ENCODE peak calls at places on chromosome 12, in six cellular contexts. T is fibroblast of lung, A is AG10803, E is NB4, M is pancreas, R is neural crest cell. Z is an unnamed sample.

GRCh38 chr12:71476513-71476912 is 36.9 kb downstream of the LGR5 start:
- DNase-seq in T (peak), A (peak), E (no peak), M (no peak), R (no peak), Z (no peak)

GRCh38 chr12:92445253-92446081 is 257.3 kb upstream of the PLEKHG7 start:
- DNase-seq in T (no peak), A (no peak), E (no peak), M (no peak), R (no peak), Z (no peak)

GRCh38 chr12:67366530-67367196 is 97.5 kb downstream of the CAND1 start:
- DNase-seq in T (peak), A (peak), E (no peak), M (no peak), R (no peak), Z (no peak)

GRCh38 chr12:102568151-102568815 is 87.9 kb upstream of the IGF1 start:
- DNase-seq in T (peak), A (peak), E (no peak), M (no peak), R (no peak), Z (no peak)

GRCh38 chr12:107356266-107356936 is 263.1 kb upstream of the CRY1 start:
- DNase-seq in T (peak), A (peak), E (peak), M (no peak), R (no peak), Z (no peak)

GRCh38 chr12:45557020-45557419 is 172.5 kb upstream of the ARID2 start:
- DNase-seq in T (no peak), A (no peak), E (peak), M (no peak), R (no peak), Z (no peak)

GRCh38 chr12:116324684-116325664 is 47.5 kb upstream of the MED13L start:
- DNase-seq in T (no peak), A (no peak), E (peak), M (no peak), R (no peak), Z (no peak)

GRCh38 chr12:22974865-22975264 is 349.9 kb downstream of the ETNK1 start:
- DNase-seq in T (peak), A (peak), E (peak), M (no peak), R (no peak), Z (no peak)

GRCh38 chr12:1418144-1418543 is 176.2 kb downstream of the FBXL14 start:
- DNase-seq in T (no peak), A (no peak), E (no peak), M (no peak), R (no peak), Z (no peak)

GRCh38 chr12:62671321-62671720 is 204.7 kb downstream of the MON2 start:
- DNase-seq in T (no peak), A (no peak), E (no peak), M (no peak), R (no peak), Z (no peak)

GRCh38 chr12:100845095-100845494 is 50.5 kb downstream of the ANO4 start:
- DNase-seq in T (no peak), A (no peak), E (no peak), M (no peak), R (no peak), Z (no peak)

GRCh38 chr12:102562836-102563425 is 82.6 kb upstream of the IGF1 start:
- DNase-seq in T (no peak), A (peak), E (no peak), M (no peak), R (no peak), Z (no peak)

GRCh38 chr12:57090456-57090855 is 1.5 kb downstream of the NAB2 start:
- DNase-seq in T (no peak), A (no peak), E (no peak), M (peak), R (no peak), Z (no peak)

GRCh38 chr12:50032516-50033316 is 7.4 kb upstream of the RACGAP1 start:
- DNase-seq in T (no peak), A (no peak), E (no peak), M (no peak), R (no peak), Z (no peak)

GRCh38 chr12:106282457-106283097 is 20.0 kb upstream of the TCP11L2 start:
- DNase-seq in T (peak), A (peak), E (peak), M (no peak), R (peak), Z (no peak)

GRCh38 chr12:127888948-127889347 is 378.0 kb upstream of the TMEM132C start:
- DNase-seq in T (no peak), A (peak), E (no peak), M (no peak), R (no peak), Z (no peak)

GRCh38 chr12:66661357-66661756 is 17.5 kb downstream of the GRIP1 start:
- DNase-seq in T (no peak), A (no peak), E (no peak), M (no peak), R (no peak), Z (no peak)

GRCh38 chr12:94091624-94092023 is 56.8 kb upstream of the PLXNC1 start:
- DNase-seq in T (no peak), A (no peak), E (no peak), M (no peak), R (no peak), Z (no peak)

GRCh38 chr12:53561590-53561953 is 54.3 kb upstream of the NPFF start:
- DNase-seq in T (peak), A (peak), E (no peak), M (no peak), R (no peak), Z (no peak)

GRCh38 chr12:1812650-1813302 is 7.6 kb upstream of the LRTM2 start:
- DNase-seq in T (peak), A (peak), E (peak), M (peak), R (no peak), Z (no peak)

GRCh38 chr12:226401-226800 is 12.4 kb upstream of the SLC6A12 start:
- DNase-seq in T (no peak), A (no peak), E (no peak), M (no peak), R (no peak), Z (no peak)

GRCh38 chr12:41709463-41710285 is 435.0 kb downstream of the GXYLT1 start:
- DNase-seq in T (no peak), A (no peak), E (no peak), M (no peak), R (no peak), Z (no peak)

GRCh38 chr12:79451988-79452387 is 238.8 kb downstream of the PAWR start:
- DNase-seq in T (peak), A (peak), E (no peak), M (no peak), R (no peak), Z (no peak)

GRCh38 chr12:34526946-34527345 is 504.6 kb downstream of the ALG10 start:
- DNase-seq in T (no peak), A (no peak), E (no peak), M (no peak), R (no peak), Z (no peak)

GRCh38 chr12:107238276-107238675 is 144.9 kb upstream of the CRY1 start:
- DNase-seq in T (no peak), A (no peak), E (no peak), M (no peak), R (no peak), Z (no peak)

GRCh38 chr12:64781374-64782029 is 22.3 kb upstream of the GNS start:
- DNase-seq in T (no peak), A (no peak), E (no peak), M (no peak), R (no peak), Z (no peak)

GRCh38 chr12:101498252-101498651 is 23.1 kb downstream of the SPIC start:
- DNase-seq in T (peak), A (no peak), E (no peak), M (no peak), R (no peak), Z (no peak)

GRCh38 chr12:115403689-115404088 is 719.7 kb upstream of the TBX3 start:
- DNase-seq in T (no peak), A (no peak), E (no peak), M (no peak), R (no peak), Z (no peak)

GRCh38 chr12:54049164-54049563 is 4.5 kb upstream of the HOXC4 start:
- DNase-seq in T (no peak), A (no peak), E (no peak), M (no peak), R (no peak), Z (no peak)

GRCh38 chr12:57617942-57618341 is 6.7 kb downstream of the ARHGEF25 start:
- DNase-seq in T (no peak), A (no peak), E (no peak), M (no peak), R (no peak), Z (no peak)

GRCh38 chr12:29145372-29146170 is 3.5 kb upstream of the FAR2 start:
- DNase-seq in T (no peak), A (no peak), E (no peak), M (peak), R (no peak), Z (no peak)

GRCh38 chr12:5599378-5599777 is 167.5 kb downstream of the NTF3 start:
- DNase-seq in T (no peak), A (no peak), E (no peak), M (no peak), R (no peak), Z (no peak)
- TF ChIP-seq CTCF in T (no peak), A (no peak), E (no peak), M (no peak), R (no peak), Z (no peak)

GRCh38 chr12:124565656-124566180 is 1.7 kb downstream of the NCOR2 start:
- DNase-seq in T (no peak), A (no peak), E (no peak), M (no peak), R (no peak), Z (no peak)

GRCh38 chr12:124565071-124565491 is 2.3 kb downstream of the NCOR2 start:
- DNase-seq in T (no peak), A (no peak), E (no peak), M (no peak), R (no peak), Z (no peak)

GRCh38 chr12:124567673-124568373 is 411 bp upstream of the NCOR2 start:
- DNase-seq in T (peak), A (peak), E (peak), M (peak), R (peak), Z (peak)

GRCh38 chr12:124567035-124567672 is at the start of gene NCOR2:
- DNase-seq in T (no peak), A (no peak), E (peak), M (no peak), R (peak), Z (peak)

DNA sequence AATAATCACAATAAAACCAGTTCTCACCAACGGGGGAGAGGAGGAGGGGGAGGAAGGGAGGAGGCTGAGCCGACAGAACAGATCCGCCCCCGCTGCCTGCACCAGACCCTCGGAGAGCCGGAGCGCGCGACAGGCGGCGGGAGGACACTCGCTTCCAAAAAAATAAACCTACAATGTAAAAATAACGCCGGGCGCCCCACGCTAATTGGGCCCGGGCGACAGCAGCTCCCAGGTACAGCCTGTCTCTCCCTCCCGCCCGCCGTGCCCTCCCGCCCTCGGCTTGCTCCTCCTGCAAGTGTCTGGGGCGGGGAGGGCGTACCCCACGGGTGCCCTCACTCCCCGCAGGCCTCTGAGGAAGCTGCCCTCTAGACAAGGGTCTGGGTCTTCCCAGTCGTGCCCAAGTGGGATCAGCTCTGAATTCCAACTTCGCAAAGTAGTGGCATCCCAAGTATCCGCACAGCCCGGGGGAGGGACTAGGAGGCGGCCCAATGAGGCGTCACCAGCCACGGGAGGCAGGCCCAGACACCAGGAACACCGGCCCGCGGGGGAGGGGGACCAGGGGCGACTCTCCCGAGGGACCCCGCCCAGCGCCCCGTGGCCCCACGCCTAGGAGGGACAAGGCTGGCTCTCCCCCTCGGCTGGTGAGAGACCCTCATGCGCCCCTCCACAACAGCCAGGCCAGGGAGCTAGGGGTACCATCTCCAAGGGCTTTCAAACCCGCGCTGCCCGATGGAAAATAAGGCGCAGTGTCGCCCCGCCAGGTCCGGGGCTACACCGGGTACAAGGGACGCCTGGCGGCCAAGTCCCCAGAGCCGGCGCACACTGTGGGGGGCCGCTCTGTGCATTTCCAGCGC is 1.0 kb downstream of the NCOR2 start:
- DNase-seq in T (peak), A (peak), E (peak), M (peak), R (peak), Z (peak)
- TF ChIP-seq CTCF in T (no peak), A (no peak), E (no peak), M (no peak), R (no peak), Z (no peak)

DNA sequence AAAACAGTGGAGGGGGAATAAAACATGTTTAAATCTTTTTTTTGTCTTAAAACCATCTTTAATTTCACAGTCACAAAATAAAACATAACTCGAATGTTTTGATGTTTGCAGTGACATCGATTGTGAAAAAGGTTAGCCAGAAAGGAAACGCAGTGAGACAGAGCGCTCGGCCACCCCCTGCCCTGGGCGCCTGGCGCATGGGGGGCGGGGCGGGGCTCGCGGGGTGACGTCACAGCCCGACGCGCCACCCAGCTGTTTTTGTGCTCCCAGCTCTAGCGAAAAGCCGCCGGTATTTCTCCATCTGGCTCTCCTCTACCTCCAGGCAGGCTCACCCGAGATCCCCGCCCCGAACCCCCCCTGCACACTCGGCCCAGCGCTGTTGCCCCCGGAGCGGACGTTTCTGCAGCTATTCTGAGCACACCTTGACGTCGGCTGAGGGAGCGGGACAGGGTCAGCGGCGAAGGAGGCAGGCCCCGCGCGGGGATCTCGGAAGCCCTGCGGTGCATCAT is at the start of gene GABARAPL1:
- DNase-seq in T (peak), A (peak), E (peak), M (peak), R (peak), Z (peak)
- TF ChIP-seq CTCF in T (no peak), A (no peak), E (no peak), M (no peak), R (no peak), Z (no peak)

GRCh38 chr12:27524489-27524835 is 456 bp downstream of the PPFIBP1 start:
- DNase-seq in T (no peak), A (no peak), E (no peak), M (no peak), R (no peak), Z (no peak)

GRCh38 chr12:27525373-27525772 is 1.4 kb downstream of the PPFIBP1 start:
- DNase-seq in T (peak), A (peak), E (peak), M (no peak), R (no peak), Z (no peak)

GRCh38 chr12:27523642-27524488 is at the start of gene PPFIBP1:
- DNase-seq in T (peak), A (peak), E (peak), M (peak), R (peak), Z (peak)

GRCh38 chr12:27523305-27523641 is 733 bp upstream of the PPFIBP1 start:
- DNase-seq in T (no peak), A (no peak), E (peak), M (no peak), R (no peak), Z (no peak)

DNA sequence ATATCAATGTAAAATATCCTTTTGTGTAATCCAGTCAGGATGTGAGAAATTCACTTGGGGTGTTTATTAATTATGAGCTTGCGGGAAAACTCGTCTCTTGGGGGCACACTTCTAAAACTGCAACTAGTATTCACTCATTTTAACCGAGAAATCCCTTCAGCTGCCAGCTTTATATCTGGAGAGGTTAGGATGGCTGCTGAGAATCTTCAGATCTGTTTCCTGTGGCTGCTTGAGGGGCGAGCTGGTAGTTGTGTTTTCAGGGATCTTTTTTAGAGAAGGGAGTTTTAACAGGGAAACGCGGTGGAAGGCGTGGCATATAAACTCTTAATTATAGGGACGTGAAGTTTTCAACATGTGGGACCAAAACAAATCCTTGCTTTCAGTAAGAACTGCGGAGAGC is 833 bp downstream of the PPFIBP1 start:
- DNase-seq in T (peak), A (peak), E (peak), M (no peak), R (no peak), Z (no peak)
- TF ChIP-seq CTCF in T (peak), A (no peak), E (peak), M (no peak), R (peak), Z (no peak)

GRCh38 chr12:2853626-2854025 is 3.2 kb downstream of the TEX52 start:
- DNase-seq in T (peak), A (peak), E (peak), M (peak), R (peak), Z (peak)
- TF ChIP-seq CTCF in T (peak), A (peak), E (peak), M (peak), R (peak), Z (peak)

DNA sequence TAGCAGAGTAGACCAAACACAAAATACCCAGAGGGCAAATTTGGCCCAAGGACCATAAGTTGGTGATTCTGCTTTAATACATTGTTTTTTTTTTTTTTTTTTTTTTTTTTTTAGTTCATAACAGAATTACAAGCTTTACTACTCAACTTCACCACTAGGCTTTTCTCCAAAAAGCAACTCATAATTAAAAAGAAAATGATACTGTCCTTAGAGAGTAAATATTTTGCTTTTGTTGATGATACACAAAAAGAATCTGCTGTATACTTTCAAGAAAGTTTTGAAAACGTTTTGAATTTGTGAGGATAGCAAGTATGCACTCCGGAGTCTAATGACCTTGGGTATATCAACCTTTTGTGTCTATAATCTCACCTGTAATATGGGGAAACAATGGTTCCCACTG is 68.9 kb upstream of the LMO3 start:
- DNase-seq in T (no peak), A (no peak), E (no peak), M (no peak), R (no peak), Z (no peak)
- TF ChIP-seq CTCF in T (no peak), A (no peak), E (no peak), M (no peak), R (peak), Z (no peak)

DNA sequence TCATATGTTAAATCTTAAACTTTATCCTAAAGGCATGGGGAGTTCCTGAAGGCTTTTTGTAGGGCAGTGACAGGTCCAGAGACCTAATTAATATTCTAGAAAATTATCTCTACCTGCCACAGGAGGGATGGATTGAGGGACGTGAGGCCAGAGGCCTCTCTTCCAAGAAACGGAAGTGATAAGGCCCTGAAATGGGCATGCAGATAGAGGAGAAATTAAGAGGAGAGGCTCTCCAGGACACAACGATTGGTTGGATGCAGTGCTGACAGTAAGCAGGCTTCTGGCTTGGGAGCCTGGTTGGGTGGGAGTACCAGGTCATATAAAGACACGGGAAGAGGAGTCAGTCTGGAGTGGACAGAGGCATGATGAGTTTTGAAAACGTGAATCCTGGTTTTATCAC is 3.1 kb upstream of the BORCS5 start:
- DNase-seq in T (no peak), A (no peak), E (no peak), M (no peak), R (no peak), Z (no peak)
- TF ChIP-seq CTCF in T (no peak), A (no peak), E (no peak), M (no peak), R (no peak), Z (no peak)

GRCh38 chr12:124635316-124635715 is 67.9 kb upstream of the NCOR2 start:
- DNase-seq in T (no peak), A (no peak), E (no peak), M (no peak), R (no peak), Z (no peak)

GRCh38 chr12:124637586-124637985 is 70.2 kb upstream of the NCOR2 start:
- DNase-seq in T (no peak), A (no peak), E (no peak), M (peak), R (no peak), Z (no peak)

GRCh38 chr12:124637163-124637562 is 69.8 kb upstream of the NCOR2 start:
- DNase-seq in T (no peak), A (no peak), E (no peak), M (no peak), R (no peak), Z (no peak)

GRCh38 chr12:124633954-124634352 is 66.5 kb upstream of the NCOR2 start:
- DNase-seq in T (peak), A (no peak), E (no peak), M (no peak), R (no peak), Z (no peak)

GRCh38 chr12:124636138-124636968 is 68.9 kb upstream of the NCOR2 start:
- DNase-seq in T (peak), A (peak), E (peak), M (no peak), R (no peak), Z (no peak)
- TF ChIP-seq CTCF in T (no peak), A (no peak), E (no peak), M (no peak), R (no peak), Z (no peak)

GRCh38 chr12:51820721-51821422 is 27.6 kb downstream of the FIGNL2 start:
- DNase-seq in T (peak), A (peak), E (peak), M (peak), R (peak), Z (peak)
- TF ChIP-seq CTCF in T (no peak), A (no peak), E (no peak), M (no peak), R (peak), Z (peak)